ENCODE peak calls at places on chromosome 10, in four cellular contexts. S is breast epithelium, T is tibial nerve, P is psoas muscle. A is an unnamed sample. For H3K4me1, the result is how much of the 10 kb centered on the place peaks cover.

GRCh38 chr10:118840071-118840775 is 85.5 kb upstream of the CACUL1 start:
- DNase-seq in P (no peak), T (no peak), S (no peak), A (peak)

GRCh38 chr10:124601431-124602120 is 140.0 kb downstream of the LHPP start:
- DNase-seq in S (no peak), T (no peak), P (peak), A (peak)

GRCh38 chr10:88505680-88506215 is 77.4 kb downstream of the RNLS start:
- DNase-seq in S (no peak), T (no peak), P (no peak), A (no peak)

GRCh38 chr10:59719374-59719773 is 9.7 kb upstream of the SLC16A9 start:
- DNase-seq in T (no peak), P (no peak), S (no peak), A (no peak)

GRCh38 chr10:28807760-28808613 is 130.7 kb downstream of the BAMBI start:
- DNase-seq in T (no peak), P (no peak), S (no peak), A (no peak)

GRCh38 chr10:110147961-110148360 is 59.4 kb upstream of the MXI1 start:
- DNase-seq in T (no peak), P (no peak), S (no peak), A (no peak)

GRCh38 chr10:124465003-124465776 is 3.6 kb downstream of the LHPP start:
- DNase-seq in S (no peak), T (no peak), P (no peak), A (no peak)

GRCh38 chr10:121332829-121333765 is 265.1 kb downstream of the FGFR2 start:
- DNase-seq in T (no peak), P (no peak), S (no peak), A (no peak)

GRCh38 chr10:31456463-31456862 is 137.4 kb downstream of the ZEB1 start:
- DNase-seq in T (no peak), S (no peak), P (no peak), A (no peak)

GRCh38 chr10:68296833-68297232 is 35.0 kb upstream of the HNRNPH3 start:
- DNase-seq in T (no peak), P (no peak), S (no peak), A (no peak)

GRCh38 chr10:125661942-125662515 is 20.9 kb downstream of the TEX36 start:
- DNase-seq in T (no peak), S (no peak), P (no peak), A (no peak)

GRCh38 chr10:4022473-4022872 is 237.5 kb upstream of the KLF6 start:
- DNase-seq in P (no peak), S (no peak), T (no peak), A (no peak)

GRCh38 chr10:79487296-79488194 is 24.8 kb upstream of the EIF5AL1 start:
- DNase-seq in T (peak), S (peak), P (peak), A (peak)

GRCh38 chr10:81953420-81953819 is 78.4 kb downstream of the NRG3 start:
- DNase-seq in P (no peak), T (no peak), S (no peak), A (no peak)

GRCh38 chr10:86282664-86283465 is 83.7 kb downstream of the GRID1 start:
- DNase-seq in P (no peak), S (peak), T (no peak), A (no peak)

GRCh38 chr10:56346845-56347415 is 14.1 kb downstream of the ZWINT start:
- DNase-seq in P (no peak), S (no peak), T (no peak), A (no peak)

GRCh38 chr10:106548832-106549231 is 615.7 kb downstream of the SORCS1 start:
- DNase-seq in P (no peak), S (no peak), T (no peak), A (no peak)

GRCh38 chr10:127932521-127933270 is 25.8 kb downstream of the PTPRE start:
- DNase-seq in T (no peak), P (no peak), S (no peak), A (no peak)
- H3K4me1 ChIP-seq in T (under half), P (under half), S (under half), A (under half)

DNA sequence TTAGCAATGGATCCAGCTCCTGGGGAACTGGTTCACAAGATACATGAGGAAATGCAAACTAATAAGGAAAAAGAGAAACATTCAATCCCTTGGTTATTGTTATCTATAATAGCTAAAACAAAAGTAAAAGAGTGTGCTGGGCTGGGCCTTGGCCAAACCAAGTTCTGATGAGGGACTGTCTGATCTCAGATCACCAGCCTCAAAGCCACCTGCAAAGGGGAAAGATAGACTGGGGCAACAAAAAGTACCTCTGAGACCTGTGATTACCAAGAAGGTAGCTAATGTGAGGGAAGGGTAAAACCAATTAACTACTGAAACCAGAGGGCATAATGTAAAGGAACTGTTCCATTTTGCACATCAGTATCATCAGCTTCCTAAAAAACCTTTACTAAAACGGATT is 51.2 kb downstream of the HTR7 start:
- DNase-seq in P (no peak), S (no peak), T (no peak), A (no peak)
- H3K4me3 ChIP-seq in P (no peak), S (no peak), T (no peak), A (no peak)

DNA sequence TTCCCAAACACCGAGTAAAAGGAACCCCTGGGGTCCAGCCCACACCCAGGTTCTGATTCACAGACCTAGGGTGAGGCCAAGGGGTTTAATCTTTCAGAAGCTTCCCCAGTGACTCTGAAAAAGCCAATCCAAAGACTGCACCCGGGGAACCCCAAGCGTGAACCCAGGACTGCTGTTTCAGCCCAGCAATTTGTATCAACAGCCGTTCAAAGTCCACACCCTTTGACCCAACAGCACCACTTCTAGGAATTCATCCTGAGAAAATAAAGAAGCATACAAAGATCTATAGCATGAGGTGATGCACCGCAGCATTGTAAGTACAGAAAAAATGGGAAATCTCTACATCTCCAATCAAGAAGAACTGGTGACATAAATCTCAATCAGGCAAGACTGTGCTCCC is 24.4 kb downstream of the DLG5 start:
- DNase-seq in P (no peak), S (no peak), T (no peak), A (peak)
- H3K4me1 ChIP-seq in P (half or more), S (under half), T (under half), A (under half)

GRCh38 chr10:77007836-77008235 is 629.8 kb downstream of the KCNMA1 start:
- DNase-seq in T (no peak), S (no peak), P (no peak), A (no peak)
- H3K4me3 ChIP-seq in T (no peak), S (no peak), P (no peak), A (no peak)

GRCh38 chr10:71247804-71248203 is 35.4 kb downstream of the UNC5B start:
- DNase-seq in S (no peak), T (no peak), P (no peak), A (no peak)

GRCh38 chr10:71245420-71246325 is 33.3 kb downstream of the UNC5B start:
- DNase-seq in T (no peak), P (no peak), S (no peak), A (peak)

GRCh38 chr10:71246591-71247143 is 34.3 kb downstream of the UNC5B start:
- DNase-seq in S (no peak), P (no peak), T (no peak), A (peak)

GRCh38 chr10:71244638-71245419 is 32.5 kb downstream of the UNC5B start:
- DNase-seq in P (peak), S (no peak), T (peak), A (peak)

GRCh38 chr10:71247306-71247705 is 34.9 kb downstream of the UNC5B start:
- DNase-seq in P (no peak), T (no peak), S (no peak), A (peak)
- H3K4me1 ChIP-seq in P (under half), T (under half), S (under half), A (half or more)

A was measured in mucosa of descending colon.